ENCODE peak calls at places on chromosomes 1 and 21, in seven cellular contexts. E is RWPE1, D is fibroblast of mammary gland, W is AG04450, G is neural crest cell, O is tibial nerve, Y is stomach. J is an unnamed sample.

GRCh38 chr1:9867408-9868243 is 42.4 kb downstream of the CTNNBIP1 start:
- DNase-seq in E (peak), D (peak), W (peak), G (peak), O (peak), Y (peak), J (peak)

GRCh38 chr1:9297831-9298230 is 5.1 kb downstream of the SPSB1 start:
- DNase-seq in E (no peak), D (no peak), W (no peak), G (no peak), O (no peak), Y (no peak), J (no peak)

GRCh38 chr1:108570998-108571401 is 11.1 kb downstream of the EEIG2 start:
- DNase-seq in E (no peak), D (no peak), W (no peak), G (no peak), O (no peak), Y (no peak), J (no peak)

GRCh38 chr1:204227351-204227750 is 13.6 kb upstream of the GOLT1A start:
- DNase-seq in E (no peak), D (no peak), W (no peak), G (no peak), O (no peak), Y (no peak), J (no peak)

GRCh38 chr1:169484107-169484506 is 1.6 kb downstream of the SLC19A2 start:
- DNase-seq in E (peak), D (peak), W (no peak), G (no peak), O (no peak), Y (no peak), J (no peak)

GRCh38 chr1:207333620-207334019 is 12.1 kb downstream of the CD55 start:
- DNase-seq in E (no peak), D (no peak), W (no peak), G (no peak), O (no peak), Y (no peak), J (no peak)

GRCh38 chr1:60470231-60470630 is 396.7 kb upstream of the C1orf87 start:
- DNase-seq in E (no peak), D (no peak), W (no peak), G (no peak), O (no peak), Y (no peak), J (no peak)

GRCh38 chr1:116485071-116485735 is 85.6 kb downstream of the CD58 start:
- DNase-seq in E (peak), D (peak), W (peak), G (peak), O (peak), Y (peak), J (peak)

GRCh38 chr1:87644500-87645245 is 316.0 kb downstream of the LMO4 start:
- DNase-seq in E (no peak), D (peak), W (no peak), G (no peak), O (no peak), Y (no peak), J (no peak)

GRCh38 chr1:230650300-230650699 is 8.0 kb downstream of the COG2 start:
- DNase-seq in E (no peak), D (no peak), W (no peak), G (no peak), O (no peak), Y (no peak), J (no peak)

GRCh38 chr1:195376190-195376589 is 1232.0 kb downstream of the KCNT2 start:
- DNase-seq in E (peak), D (peak), W (no peak), G (no peak), O (no peak), Y (no peak), J (no peak)

GRCh38 chr1:58577676-58578073 is 623 bp upstream of the TACSTD2 start:
- DNase-seq in E (no peak), D (no peak), W (no peak), G (no peak), O (no peak), Y (no peak), J (no peak)

GRCh38 chr1:167482184-167482583 is 36.1 kb downstream of the CD247 start:
- DNase-seq in E (no peak), D (no peak), W (no peak), G (no peak), O (no peak), Y (no peak), J (no peak)

GRCh38 chr21:32329776-32330175 is 31.1 kb downstream of the MRAP start:
- DNase-seq in E (no peak), D (peak), W (no peak), G (no peak), O (no peak), Y (no peak), J (no peak)

GRCh38 chr1:238619652-238620051 is 728.9 kb upstream of the ZP4 start:
- DNase-seq in E (no peak), D (no peak), W (no peak), G (no peak), O (no peak), Y (no peak), J (no peak)

GRCh38 chr1:54965624-54966340 is 14.6 kb upstream of the TMEM61 start:
- DNase-seq in E (no peak), D (peak), W (no peak), G (no peak), O (peak), Y (peak), J (peak)

GRCh38 chr1:14996133-14997050 is 157.2 kb upstream of the TMEM51 start:
- DNase-seq in E (peak), D (peak), W (no peak), G (no peak), O (no peak), Y (no peak), J (no peak)

GRCh38 chr1:88763649-88764406 is 79.8 kb downstream of the PKN2 start:
- DNase-seq in E (no peak), D (peak), W (no peak), G (no peak), O (no peak), Y (no peak), J (no peak)

GRCh38 chr1:61079898-61080336 is 2.4 kb upstream of the NFIA start:
- DNase-seq in E (peak), D (peak), W (peak), G (peak), O (peak), Y (peak), J (no peak)

GRCh38 chr1:208534604-208534907 is 290.4 kb upstream of the PLXNA2 start:
- DNase-seq in E (no peak), D (no peak), W (no peak), G (no peak), O (no peak), Y (no peak), J (no peak)

GRCh38 chr1:241101622-241102021 is 255.4 kb downstream of the RGS7 start:
- DNase-seq in E (no peak), D (peak), W (no peak), G (no peak), O (no peak), Y (no peak), J (no peak)

GRCh38 chr1:9420835-9421532 is 118.3 kb upstream of the SLC25A33 start:
- DNase-seq in E (no peak), D (no peak), W (no peak), G (no peak), O (no peak), Y (no peak), J (no peak)

GRCh38 chr1:51061231-51061943 is 40.6 kb upstream of the C1orf185 start:
- DNase-seq in E (no peak), D (no peak), W (no peak), G (no peak), O (no peak), Y (no peak), J (no peak)

GRCh38 chr1:167219646-167220536 is 795 bp upstream of the POU2F1 start:
- DNase-seq in E (peak), D (peak), W (peak), G (peak), O (peak), Y (peak), J (peak)

GRCh38 chr1:204357551-204357950 is 2.2 kb downstream of the PLEKHA6 start:
- DNase-seq in E (no peak), D (peak), W (no peak), G (no peak), O (no peak), Y (peak), J (no peak)

GRCh38 chr1:11697893-11698210 is 6.3 kb downstream of the DRAXIN start:
- DNase-seq in E (no peak), D (no peak), W (no peak), G (no peak), O (no peak), Y (no peak), J (no peak)

GRCh38 chr21:45972353-45972715 is 9.2 kb upstream of the COL6A1 start:
- DNase-seq in E (no peak), D (no peak), W (no peak), G (no peak), O (no peak), Y (no peak), J (peak)

GRCh38 chr1:185208626-185209170 is 51.7 kb downstream of the SWT1 start:
- DNase-seq in E (no peak), D (no peak), W (no peak), G (no peak), O (no peak), Y (no peak), J (no peak)

GRCh38 chr1:41614818-41615217 is 130.3 kb upstream of the EDN2 start:
- DNase-seq in E (no peak), D (no peak), W (no peak), G (no peak), O (no peak), Y (no peak), J (no peak)

GRCh38 chr1:1954831-1955441 is 35.9 kb upstream of the TMEM52 start:
- DNase-seq in E (no peak), D (no peak), W (no peak), G (no peak), O (no peak), Y (no peak), J (no peak)
- TF ChIP-seq CTCF in E (peak), D (no peak), W (peak), G (peak), O (no peak), Y (no peak), J (peak)

GRCh38 chr1:84968101-84968500 is 28.8 kb downstream of the MCOLN2 start:
- DNase-seq in E (no peak), D (no peak), W (no peak), G (no peak), O (no peak), Y (no peak), J (no peak)

GRCh38 chr1:84971957-84972356 is 25.0 kb downstream of the MCOLN2 start:
- DNase-seq in E (no peak), D (no peak), W (no peak), G (no peak), O (no peak), Y (no peak), J (no peak)

GRCh38 chr1:84967666-84968065 is 29.2 kb downstream of the MCOLN2 start:
- DNase-seq in E (no peak), D (no peak), W (no peak), G (no peak), O (no peak), Y (no peak), J (no peak)

GRCh38 chr1:84968865-84969264 is 28.0 kb downstream of the MCOLN2 start:
- DNase-seq in E (no peak), D (no peak), W (no peak), G (no peak), O (no peak), Y (no peak), J (no peak)

GRCh38 chr1:84969489-84970250 is 27.2 kb downstream of the MCOLN2 start:
- DNase-seq in E (no peak), D (no peak), W (no peak), G (no peak), O (no peak), Y (no peak), J (no peak)
- TF ChIP-seq CTCF in E (no peak), D (no peak), W (no peak), G (no peak), O (no peak), Y (no peak), J (no peak)

DNA sequence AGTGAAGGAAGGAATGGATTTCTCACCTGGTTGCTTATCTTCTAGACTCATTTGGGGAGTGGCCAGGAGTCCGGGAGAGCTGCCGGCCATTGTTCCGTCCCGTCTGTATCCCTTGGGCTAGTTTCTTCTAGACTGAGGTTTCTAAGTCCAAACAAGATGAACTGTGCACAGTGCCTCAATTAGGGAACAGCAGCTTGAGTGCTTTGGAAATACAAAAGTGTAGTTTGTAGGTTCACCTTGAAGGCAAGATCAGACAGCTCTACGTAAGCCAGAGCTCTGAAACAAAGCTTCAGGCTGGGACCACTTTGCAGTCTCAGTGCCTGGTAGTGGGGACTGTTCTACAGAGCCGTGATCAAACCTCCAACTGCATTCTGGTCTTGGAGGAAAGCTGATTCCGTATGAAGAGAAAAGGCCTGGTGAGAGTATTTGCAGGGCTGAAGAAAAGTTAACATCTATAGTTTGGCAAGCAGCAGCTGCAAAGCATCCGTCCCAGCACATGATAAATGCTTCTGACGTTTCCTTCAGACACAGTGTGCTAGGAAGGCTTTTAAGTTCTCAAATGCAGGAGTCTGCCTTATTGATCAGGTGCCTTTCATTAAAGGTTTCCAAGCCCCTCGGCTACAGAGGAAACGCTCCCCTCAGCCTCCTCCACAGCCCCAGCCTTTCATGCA is 432.8 kb downstream of the KIF26B start:
- DNase-seq in E (no peak), D (no peak), W (no peak), G (no peak), O (no peak), Y (no peak), J (no peak)
- TF ChIP-seq CTCF in E (no peak), D (no peak), W (no peak), G (no peak), O (no peak), Y (no peak), J (no peak)

DNA sequence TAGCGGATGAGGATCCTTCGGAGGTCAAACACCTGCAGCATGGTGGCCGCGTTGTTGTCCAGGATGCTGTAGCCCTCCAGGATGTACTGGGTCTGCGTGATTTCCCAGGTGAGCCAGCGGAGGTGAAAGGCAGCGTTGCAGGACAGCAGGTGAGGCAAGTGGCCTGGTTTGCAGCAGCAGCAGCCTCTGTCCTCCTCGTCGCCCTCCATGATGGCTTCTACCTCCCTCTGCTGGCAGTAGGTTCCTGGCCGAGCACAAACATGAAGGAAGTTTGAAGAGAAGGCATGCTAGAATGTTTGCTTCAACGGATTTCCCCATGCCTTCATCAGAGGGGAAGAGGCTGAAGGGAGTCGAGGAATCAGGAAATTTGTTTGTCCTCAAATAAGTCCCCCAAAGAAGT is 74.7 kb downstream of the NTPCR start:
- DNase-seq in E (peak), D (peak), W (no peak), G (peak), O (no peak), Y (peak), J (no peak)
- TF ChIP-seq CTCF in E (no peak), D (peak), W (peak), G (peak), O (no peak), Y (peak), J (peak)

DNA sequence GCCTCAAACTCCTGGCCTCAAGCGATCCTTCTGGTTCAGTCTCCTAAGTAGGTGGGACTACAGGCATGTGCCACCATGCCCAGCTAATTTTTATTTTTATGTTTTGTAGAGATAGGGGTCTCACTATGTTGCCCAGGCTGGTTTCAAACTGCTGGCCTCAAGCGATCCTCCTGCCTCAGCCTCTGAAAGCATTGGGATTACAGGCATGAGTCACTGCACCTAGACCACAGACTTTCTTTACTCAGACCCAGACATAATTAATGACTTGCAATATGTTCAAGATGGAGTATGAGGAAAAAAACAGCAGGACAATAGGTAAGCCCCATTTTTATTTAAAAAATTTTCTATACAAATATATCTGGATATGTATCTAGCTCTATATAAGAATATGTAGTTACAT is 13.2 kb downstream of the KANK4 start:
- DNase-seq in E (no peak), D (peak), W (no peak), G (no peak), O (no peak), Y (no peak), J (no peak)
- TF ChIP-seq CTCF in E (no peak), D (no peak), W (no peak), G (no peak), O (no peak), Y (no peak), J (no peak)

J was measured in CD14-positive monocyte.